ENCODE peak calls at places on chromosomes 4 and X, in seven cellular contexts. A, Z, J, U, O, V and Y are unnamed samples.

GRCh38 chrX:110699109-110699508 is 96.5 kb downstream of the CHRDL1 start:
- DNase-seq in A (no peak), Z (no peak), J (no peak), U (no peak), O (no peak), V (no peak), Y (no peak)

GRCh38 chr4:40057540-40058091 is 966 bp downstream of the N4BP2 start:
- DNase-seq in A (peak), Z (peak), J (peak), U (peak), O (peak), V (no peak), Y (peak)

GRCh38 chr4:52425751-52426326 is 233.3 kb downstream of the USP46 start:
- DNase-seq in A (no peak), Z (no peak), J (no peak), U (no peak), O (no peak), V (no peak), Y (no peak)

GRCh38 chrX:101287402-101287801 is 3.7 kb downstream of the TAF7L start:
- DNase-seq in A (peak), Z (peak), J (no peak), U (peak), O (peak), V (no peak), Y (no peak)

GRCh38 chrX:150841466-150842197 is 56.8 kb downstream of the CD99L2 start:
- DNase-seq in A (no peak), Z (no peak), J (no peak), U (no peak), O (no peak), V (no peak), Y (no peak)

GRCh38 chr4:13700196-13701140 is 72.9 kb upstream of the BOD1L1 start:
- DNase-seq in A (no peak), Z (no peak), J (no peak), U (no peak), O (no peak), V (no peak), Y (no peak)

GRCh38 chr4:5822617-5823016 is 70.3 kb downstream of the CRMP1 start:
- DNase-seq in A (no peak), Z (no peak), J (no peak), U (no peak), O (no peak), V (no peak), Y (no peak)

GRCh38 chr4:47145630-47146029 is 114.3 kb downstream of the GABRB1 start:
- DNase-seq in A (no peak), Z (no peak), J (peak), U (peak), O (peak), V (no peak), Y (peak)

GRCh38 chr4:41363384-41363981 is 106.8 kb downstream of the UCHL1 start:
- DNase-seq in A (no peak), Z (no peak), J (no peak), U (no peak), O (no peak), V (no peak), Y (no peak)

GRCh38 chr4:121198261-121198660 is 34.1 kb upstream of the TNIP3 start:
- DNase-seq in A (no peak), Z (no peak), J (no peak), U (no peak), O (no peak), V (no peak), Y (no peak)

GRCh38 chrX:130772313-130773140 is 130.5 kb downstream of the ENOX2 start:
- DNase-seq in A (peak), Z (peak), J (no peak), U (peak), O (no peak), V (no peak), Y (no peak)

GRCh38 chr4:41281038-41281634 is 24.4 kb downstream of the UCHL1 start:
- DNase-seq in A (peak), Z (peak), J (peak), U (peak), O (peak), V (no peak), Y (peak)

GRCh38 chrX:137234651-137235402 is 201.0 kb upstream of the GPR101 start:
- DNase-seq in A (no peak), Z (no peak), J (no peak), U (no peak), O (no peak), V (no peak), Y (no peak)

GRCh38 chrX:20507901-20508620 is 241.4 kb upstream of the RPS6KA3 start:
- DNase-seq in A (no peak), Z (no peak), J (no peak), U (no peak), O (no peak), V (no peak), Y (no peak)

GRCh38 chr4:87100093-87100634 is 120.3 kb downstream of the KLHL8 start:
- DNase-seq in A (no peak), Z (no peak), J (no peak), U (peak), O (no peak), V (no peak), Y (no peak)

GRCh38 chr4:147984065-147984777 is 252.3 kb downstream of the ARHGAP10 start:
- DNase-seq in A (peak), Z (peak), J (no peak), U (peak), O (no peak), V (peak), Y (peak)

GRCh38 chr4:86935833-86936721 is 1.3 kb downstream of the AFF1 start:
- DNase-seq in A (no peak), Z (peak), J (no peak), U (peak), O (peak), V (peak), Y (peak)

GRCh38 chrX:39145859-39146258 is 344.6 kb downstream of the MID1IP1 start:
- DNase-seq in A (no peak), Z (no peak), J (no peak), U (no peak), O (no peak), V (no peak), Y (no peak)

GRCh38 chrX:40543661-40544328 is 37.0 kb upstream of the ATP6AP2 start:
- DNase-seq in A (peak), Z (peak), J (no peak), U (peak), O (peak), V (no peak), Y (no peak)

GRCh38 chr4:71304289-71304850 is 34.5 kb upstream of the SLC4A4 start:
- DNase-seq in A (no peak), Z (no peak), J (no peak), U (no peak), O (no peak), V (no peak), Y (no peak)

GRCh38 chr4:83212041-83212851 is 72.4 kb downstream of the COQ2 start:
- DNase-seq in A (no peak), Z (no peak), J (no peak), U (no peak), O (peak), V (no peak), Y (no peak)

GRCh38 chrX:21958888-21959287 is 18.4 kb downstream of the SMS start:
- DNase-seq in A (no peak), Z (no peak), J (no peak), U (no peak), O (no peak), V (no peak), Y (no peak)

GRCh38 chr4:38723726-38724506 is 58.9 kb downstream of the TLR10 start:
- DNase-seq in A (no peak), Z (peak), J (no peak), U (peak), O (no peak), V (no peak), Y (no peak)

GRCh38 chr4:9781343-9782135 is at the start of gene DRD5:
- DNase-seq in A (peak), Z (no peak), J (no peak), U (no peak), O (no peak), V (peak), Y (no peak)

GRCh38 chr4:173332963-173333657 is 1.0 kb downstream of the HMGB2 start:
- DNase-seq in A (no peak), Z (no peak), J (no peak), U (no peak), O (no peak), V (no peak), Y (no peak)

GRCh38 chr4:38223801-38224236 is 263.6 kb downstream of the PTTG2 start:
- DNase-seq in A (no peak), Z (no peak), J (no peak), U (peak), O (no peak), V (no peak), Y (no peak)

GRCh38 chr4:134906404-134907023 is 704.9 kb upstream of the PABPC4L start:
- DNase-seq in A (peak), Z (no peak), J (no peak), U (no peak), O (no peak), V (no peak), Y (no peak)

GRCh38 chrX:16807548-16807947 is 21.3 kb downstream of the TXLNG start:
- DNase-seq in A (peak), Z (no peak), J (no peak), U (no peak), O (no peak), V (no peak), Y (no peak)

GRCh38 chrX:24465524-24465850 is 401 bp downstream of the PDK3 start:
- DNase-seq in A (no peak), Z (no peak), J (no peak), U (no peak), O (no peak), V (no peak), Y (no peak)

GRCh38 chr4:128865132-128865531 is 55.6 kb downstream of the JADE1 start:
- DNase-seq in A (no peak), Z (no peak), J (no peak), U (no peak), O (no peak), V (no peak), Y (no peak)

GRCh38 chr4:145302725-145303124 is 122.3 kb upstream of the OTUD4 start:
- DNase-seq in A (no peak), Z (no peak), J (no peak), U (no peak), O (no peak), V (no peak), Y (no peak)

GRCh38 chrX:112645774-112646173 is 34.0 kb downstream of the LHFPL1 start:
- DNase-seq in A (no peak), Z (no peak), J (no peak), U (no peak), O (no peak), V (no peak), Y (no peak)

GRCh38 chr4:4430492-4431195 is 43.7 kb downstream of the NSG1 start:
- DNase-seq in A (peak), Z (peak), J (no peak), U (peak), O (no peak), V (no peak), Y (peak)

GRCh38 chrX:124573458-124573857 is 227.1 kb downstream of the SH2D1A start:
- DNase-seq in A (no peak), Z (no peak), J (no peak), U (no peak), O (no peak), V (no peak), Y (no peak)

GRCh38 chr4:147019061-147019460 is 73.4 kb upstream of the TTC29 start:
- DNase-seq in A (peak), Z (peak), J (no peak), U (peak), O (no peak), V (no peak), Y (no peak)

GRCh38 chrX:102154218-102154860 is 1.4 kb downstream of the BEX5 start:
- DNase-seq in A (peak), Z (no peak), J (no peak), U (no peak), O (no peak), V (peak), Y (no peak)

GRCh38 chr4:184375027-184375426 is 99.3 kb downstream of the IRF2 start:
- DNase-seq in A (no peak), Z (no peak), J (no peak), U (no peak), O (no peak), V (no peak), Y (no peak)

GRCh38 chrX:71910526-71911022 is at the start of gene NHSL2:
- DNase-seq in A (no peak), Z (no peak), J (no peak), U (no peak), O (no peak), V (no peak), Y (no peak)

GRCh38 chr4:38563703-38564490 is 100.1 kb upstream of the KLF3 start:
- DNase-seq in A (no peak), Z (no peak), J (no peak), U (no peak), O (no peak), V (no peak), Y (no peak)

GRCh38 chrX:43958529-43958928 is 14.7 kb downstream of the NDP start:
- DNase-seq in A (peak), Z (peak), J (no peak), U (peak), O (peak), V (no peak), Y (no peak)

GRCh38 chrX:153937056-153937455 is 2.2 kb upstream of the NAA10 start:
- DNase-seq in A (no peak), Z (no peak), J (no peak), U (no peak), O (no peak), V (no peak), Y (no peak)

GRCh38 chrX:153935326-153935851 is 552 bp upstream of the NAA10 start:
- DNase-seq in A (no peak), Z (peak), J (no peak), U (no peak), O (no peak), V (no peak), Y (no peak)

GRCh38 chrX:153933751-153934472 is 925 bp downstream of the NAA10 start:
- DNase-seq in A (no peak), Z (no peak), J (no peak), U (no peak), O (no peak), V (no peak), Y (no peak)

GRCh38 chrX:153932220-153932915 is 2.5 kb downstream of the NAA10 start:
- DNase-seq in A (no peak), Z (no peak), J (no peak), U (no peak), O (no peak), V (no peak), Y (no peak)

GRCh38 chrX:153934473-153935325 is at the start of gene NAA10:
- DNase-seq in A (peak), Z (peak), J (peak), U (peak), O (no peak), V (no peak), Y (peak)
- TF ChIP-seq POLR2AphosphoS5 in A (peak), Z (peak), J (no peak), U (no peak), O (no peak), V (no peak), Y (no peak)

GRCh38 chr4:7051905-7052304 is 8.7 kb downstream of the TADA2B start:
- DNase-seq in A (no peak), Z (no peak), J (no peak), U (no peak), O (no peak), V (no peak), Y (no peak)
- TF ChIP-seq TAF1 in A (no peak), Z (no peak), J (no peak), U (no peak), O (no peak), V (no peak), Y (no peak)

GRCh38 chrX:153347530-153347929 is 13.6 kb downstream of the ZNF275 start:
- DNase-seq in A (no peak), Z (no peak), J (no peak), U (no peak), O (no peak), V (no peak), Y (no peak)
- TF ChIP-seq POLR2AphosphoS5 in A (no peak), Z (no peak), J (no peak), U (no peak), O (no peak), V (no peak), Y (no peak)

GRCh38 chrX:7706032-7706431 is 136.9 kb upstream of the VCX start:
- DNase-seq in A (no peak), Z (no peak), J (no peak), U (no peak), O (no peak), V (no peak), Y (no peak)
- TF ChIP-seq TAF1 in A (no peak), Z (no peak), J (no peak), U (no peak), O (no peak), V (no peak), Y (no peak)

DNA sequence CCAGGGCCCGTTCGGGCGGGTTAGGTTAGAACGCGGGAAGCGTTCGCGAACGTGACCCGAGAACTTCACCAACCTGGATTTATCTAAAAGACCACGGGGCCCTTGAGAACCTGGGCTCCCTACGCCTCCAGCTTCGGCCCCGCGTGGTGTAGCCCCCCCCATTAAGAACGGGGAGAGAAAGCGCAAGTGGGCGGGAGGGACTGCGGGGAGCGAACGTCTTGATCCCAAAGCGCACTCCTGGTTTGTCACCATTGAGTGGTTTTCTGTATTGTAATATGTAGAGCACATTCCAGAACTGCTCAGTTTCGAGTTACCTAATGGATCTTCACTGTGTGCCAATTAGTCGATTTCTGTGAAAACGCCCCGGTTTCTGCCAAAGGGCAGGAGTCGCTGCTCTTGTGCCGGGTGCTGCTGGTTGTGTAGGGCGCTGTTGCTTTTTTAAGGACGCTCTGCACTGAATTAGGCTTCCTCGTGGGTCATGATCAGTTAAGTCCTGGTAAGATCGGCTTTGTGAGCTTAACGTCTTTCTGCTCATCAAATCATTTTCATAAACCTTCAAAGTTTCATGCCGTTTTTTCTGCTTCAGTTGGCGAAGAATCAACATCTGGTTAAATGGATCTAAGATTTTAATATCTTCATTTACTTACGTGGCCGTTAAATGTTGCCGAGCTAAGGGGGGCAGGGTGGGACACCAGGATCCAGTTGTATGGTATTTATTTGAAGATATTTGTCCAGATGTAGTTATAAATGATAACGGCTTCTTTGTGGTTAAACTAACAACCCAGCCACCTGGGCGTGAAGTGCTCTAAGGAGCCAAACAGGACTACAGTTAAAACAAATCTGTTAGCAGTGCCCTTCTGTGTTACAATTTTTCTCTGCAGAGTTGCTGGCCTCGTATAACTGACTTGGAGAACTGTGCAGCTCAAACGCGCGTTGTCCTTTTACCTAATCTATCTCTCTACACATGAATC is 808 bp downstream of the MND1 start:
- DNase-seq in A (peak), Z (peak), J (peak), U (peak), O (no peak), V (no peak), Y (no peak)
- TF ChIP-seq POLR2AphosphoS5 in A (peak), Z (peak), J (no peak), U (no peak), O (no peak), V (peak), Y (no peak)